ENCODE peak calls at places on chromosomes 7 and 10, in four cellular contexts. H, Z, A and Q are unnamed samples.

GRCh38 chr7:214410-215212 is 22.2 kb downstream of the FAM20C start:
- DNase-seq in H (peak; percentile 60), Z (no peak), A (no peak), Q (no peak)

GRCh38 chr7:157072361-157072760 is 61.9 kb upstream of the MNX1 start:
- DNase-seq in H (no peak), Z (no peak), A (no peak), Q (no peak)

GRCh38 chr7:158252837-158253669 is 334.6 kb downstream of the PTPRN2 start:
- DNase-seq in H (no peak), Z (no peak), A (no peak), Q (no peak)

GRCh38 chr10:22476601-22477364 is 131.5 kb downstream of the SPAG6 start:
- DNase-seq in H (peak; percentile 13), Z (no peak), A (no peak), Q (no peak)

GRCh38 chr7:157401567-157402387 is 65.0 kb downstream of the DNAJB6 start:
- DNase-seq in H (no peak), Z (no peak), A (no peak), Q (no peak)

GRCh38 chr10:116848032-116848911 is 1.0 kb upstream of the ENO4 start:
- DNase-seq in H (no peak), Z (peak; percentile 24), A (no peak), Q (no peak)

GRCh38 chr10:64873088-64873487 is 1351.9 kb downstream of the REEP3 start:
- DNase-seq in H (no peak), Z (no peak), A (no peak), Q (no peak)

GRCh38 chr7:134574322-134574721 is 25.4 kb downstream of the AKR1B15 start:
- DNase-seq in H (no peak), Z (no peak), A (no peak), Q (no peak)

GRCh38 chr7:29798422-29798821 is 7.9 kb upstream of the WIPF3 start:
- DNase-seq in H (no peak), Z (no peak), A (no peak), Q (no peak)

GRCh38 chr10:93542358-93542791 is 24.1 kb upstream of the FFAR4 start:
- DNase-seq in H (peak; percentile 79), Z (peak; percentile 80), A (no peak), Q (no peak)

GRCh38 chr10:110947061-110947595 is 27.7 kb downstream of the SHOC2 start:
- DNase-seq in H (no peak), Z (no peak), A (no peak), Q (no peak)

GRCh38 chr10:67772894-67773511 is 65.0 kb downstream of the DNAJC12 start:
- DNase-seq in H (no peak), Z (no peak), A (no peak), Q (no peak)

GRCh38 chr10:93438796-93439253 is 43.3 kb downstream of the MYOF start:
- DNase-seq in H (peak; percentile 70), Z (peak; percentile 56), A (no peak), Q (no peak)

GRCh38 chr10:99921948-99922347 is 87.8 kb downstream of the DNMBP start:
- DNase-seq in H (no peak), Z (no peak), A (no peak), Q (no peak)

GRCh38 chr10:11898372-11899066 is 75.4 kb downstream of the PROSER2 start:
- DNase-seq in H (peak; percentile 70), Z (no peak), A (no peak), Q (no peak)

GRCh38 chr7:27104244-27105149 is 2.0 kb upstream of the HOXA2 start:
- DNase-seq in H (no peak), Z (no peak), A (no peak), Q (no peak)

GRCh38 chr10:78964952-78965633 is 103.7 kb upstream of the ZMIZ1 start:
- DNase-seq in H (peak; percentile 80), Z (no peak), A (no peak), Q (no peak)

GRCh38 chr7:133061357-133061756 is 20.5 kb downstream of the CHCHD3 start:
- DNase-seq in H (no peak), Z (no peak), A (no peak), Q (no peak)

GRCh38 chr7:40470111-40470736 is 335.4 kb downstream of the SUGCT start:
- DNase-seq in H (peak; percentile 34), Z (no peak), A (peak; percentile 69), Q (no peak)

GRCh38 chr10:61262486-61263261 is 190.5 kb downstream of the TMEM26 start:
- DNase-seq in H (no peak), Z (no peak), A (peak; percentile 74), Q (no peak)

GRCh38 chr10:24453404-24453830 is 244.5 kb downstream of the KIAA1217 start:
- DNase-seq in H (no peak), Z (no peak), A (no peak), Q (no peak)

GRCh38 chr10:114801411-114801813 is 20.2 kb upstream of the FHIP2A start:
- DNase-seq in H (no peak), Z (no peak), A (no peak), Q (no peak)

GRCh38 chr7:70298780-70299446 is 700.6 kb downstream of the AUTS2 start:
- DNase-seq in H (no peak), Z (no peak), A (no peak), Q (no peak)

GRCh38 chr7:128937647-128938523 is at the start of gene IRF5:
- DNase-seq in H (peak; percentile 60), Z (peak; percentile 81), A (no peak), Q (no peak)

GRCh38 chr7:124996778-124997177 is 67.2 kb upstream of the POT1 start:
- DNase-seq in H (no peak), Z (no peak), A (no peak), Q (no peak)

GRCh38 chr7:70569335-70569819 is 562.6 kb upstream of the GALNT17 start:
- DNase-seq in H (no peak), Z (no peak), A (no peak), Q (no peak)

GRCh38 chr10:78200686-78201085 is 167.0 kb downstream of the RPS24 start:
- DNase-seq in H (no peak), Z (no peak), A (no peak), Q (no peak)

GRCh38 chr10:1401056-1401965 is 336.0 kb downstream of the ADARB2 start:
- DNase-seq in H (no peak), Z (no peak), A (no peak), Q (no peak)

GRCh38 chr7:116167177-116167576 is 43.2 kb upstream of the TES start:
- DNase-seq in H (no peak), Z (no peak), A (no peak), Q (no peak)

GRCh38 chr10:31961675-31962074 is 33.0 kb upstream of the ARHGAP12 start:
- DNase-seq in H (no peak), Z (no peak), A (peak; percentile 65), Q (no peak)